ENCODE peak calls at places on chromosomes 3 and 15, in ten cellular contexts. M is AG09309; P is mammary epithelial cell; E is kidney epithelial cell; C is psoas muscle; J is choroid plexus epithelial cell; Q is brain microvascular endothelial cell; F is SK-N-SH; H is RWPE2; N is CD8-positive, alpha-beta T cell. B is an unnamed sample.

GRCh38 chr3:19107719-19108118 is 40.6 kb upstream of the KCNH8 start:
- DNase-seq in M (no peak), P (no peak), E (no peak), C (no peak), J (no peak), Q (no peak), F (no peak), H (no peak), N (no peak), B (no peak)

GRCh38 chr3:100316656-100317069 is 17.9 kb upstream of the NIT2 start:
- DNase-seq in M (peak), P (peak), E (no peak), C (no peak), J (peak), Q (peak), F (peak), H (no peak), N (no peak), B (peak)

GRCh38 chr3:158737410-158737809 is 5.2 kb upstream of the RARRES1 start:
- DNase-seq in M (no peak), P (no peak), E (no peak), C (no peak), J (no peak), Q (no peak), F (no peak), H (no peak), N (no peak), B (no peak)

GRCh38 chr15:95021816-95022215 is 790.5 kb downstream of the MCTP2 start:
- DNase-seq in M (no peak), P (no peak), E (no peak), C (no peak), J (no peak), Q (no peak), F (no peak), H (no peak), N (no peak), B (no peak)

GRCh38 chr15:51884517-51885236 is 55.2 kb downstream of the TMOD3 start:
- DNase-seq in M (no peak), P (peak), E (no peak), C (no peak), J (no peak), Q (no peak), F (no peak), H (no peak), N (no peak), B (no peak)

GRCh38 chr3:33791477-33792166 is 6.8 kb upstream of the PDCD6IP start:
- DNase-seq in M (no peak), P (peak), E (no peak), C (no peak), J (peak), Q (peak), F (no peak), H (peak), N (no peak), B (no peak)

GRCh38 chr15:50149090-50149489 is 30.1 kb upstream of the ATP8B4 start:
- DNase-seq in M (no peak), P (no peak), E (no peak), C (no peak), J (no peak), Q (no peak), F (no peak), H (no peak), N (no peak), B (no peak)

GRCh38 chr3:120475722-120476385 is 25.1 kb upstream of the FSTL1 start:
- DNase-seq in M (no peak), P (no peak), E (peak), C (no peak), J (peak), Q (no peak), F (no peak), H (no peak), N (no peak), B (no peak)

GRCh38 chr3:128367221-128367620 is 99.5 kb downstream of the DNAJB8 start:
- DNase-seq in M (no peak), P (no peak), E (no peak), C (no peak), J (no peak), Q (no peak), F (no peak), H (no peak), N (no peak), B (no peak)

GRCh38 chr3:33111581-33111980 is 2.2 kb upstream of the CRTAP start:
- DNase-seq in M (no peak), P (no peak), E (no peak), C (no peak), J (no peak), Q (no peak), F (no peak), H (no peak), N (no peak), B (peak)

GRCh38 chr3:185280572-185281365 is 26.9 kb upstream of the EHHADH start:
- DNase-seq in M (no peak), P (peak), E (no peak), C (no peak), J (peak), Q (peak), F (peak), H (no peak), N (no peak), B (peak)

GRCh38 chr3:61645148-61645547 is 83.8 kb downstream of the PTPRG start:
- DNase-seq in M (no peak), P (peak), E (no peak), C (no peak), J (no peak), Q (no peak), F (no peak), H (no peak), N (no peak), B (no peak)

GRCh38 chr3:53174346-53175250 is 13.6 kb downstream of the PRKCD start:
- DNase-seq in M (no peak), P (no peak), E (no peak), C (no peak), J (no peak), Q (no peak), F (no peak), H (no peak), N (no peak), B (peak)
- TF ChIP-seq CTCF in M (no peak), P (no peak), E (no peak), C (no peak), J (no peak), Q (no peak), F (no peak), H (no peak), N (no peak), B (peak)

GRCh38 chr3:30658328-30659052 is 52.1 kb downstream of the TGFBR2 start:
- DNase-seq in M (no peak), P (peak), E (no peak), C (no peak), J (peak), Q (peak), F (no peak), H (no peak), N (peak), B (no peak)
- TF ChIP-seq CTCF in M (no peak), P (no peak), E (no peak), C (no peak), J (no peak), Q (no peak), F (no peak), H (no peak), N (no peak), B (no peak)

DNA sequence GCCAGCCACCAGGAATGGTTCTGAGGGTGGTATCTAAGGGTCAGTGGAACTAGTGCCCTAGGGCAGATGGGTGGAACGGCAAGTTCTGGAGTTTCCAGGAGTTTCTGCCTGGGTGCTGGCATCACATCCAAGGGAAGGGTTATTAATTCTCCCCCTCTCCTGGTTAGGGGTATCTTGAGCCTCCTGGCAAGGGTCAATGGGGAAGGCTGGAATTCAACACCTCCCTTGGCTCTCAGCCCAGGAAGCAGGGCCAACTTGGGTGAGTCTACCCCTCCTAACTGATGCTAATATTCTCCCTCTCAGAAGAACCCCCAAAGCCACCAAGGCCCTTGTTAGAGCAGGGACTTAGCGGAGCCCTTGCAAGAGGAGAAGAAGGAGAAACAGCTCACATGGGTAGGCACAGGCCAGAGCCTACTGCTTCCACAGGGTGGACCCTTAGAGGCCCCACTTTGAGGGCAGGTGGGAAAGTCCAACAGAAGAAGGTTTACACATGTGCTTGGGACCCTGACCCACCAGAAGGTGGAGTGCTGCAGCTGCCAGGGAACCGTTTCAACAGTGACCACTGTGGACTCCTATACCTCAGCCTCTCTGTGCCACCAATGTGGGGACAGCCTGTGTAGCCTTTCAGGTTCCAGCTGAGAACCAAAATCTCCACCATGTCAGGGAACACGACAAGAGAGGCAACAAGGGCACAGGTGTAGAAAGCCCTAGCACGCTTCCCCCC is 3.3 kb downstream of the TMEM115 start:
- DNase-seq in M (no peak), P (no peak), E (no peak), C (no peak), J (no peak), Q (no peak), F (no peak), H (no peak), N (no peak), B (no peak)
- TF ChIP-seq CTCF in M (no peak), P (peak), E (no peak), C (no peak), J (peak), Q (peak), F (peak), H (peak), N (no peak), B (peak)

GRCh38 chr3:148077951-148078350 is 619.8 kb upstream of the AGTR1 start:
- DNase-seq in M (no peak), P (no peak), E (no peak), C (no peak), J (no peak), Q (no peak), F (no peak), H (no peak), N (no peak), B (no peak)

GRCh38 chr3:148077318-148077923 is 620.3 kb upstream of the AGTR1 start:
- DNase-seq in M (no peak), P (peak), E (no peak), C (no peak), J (peak), Q (no peak), F (no peak), H (no peak), N (no peak), B (no peak)

GRCh38 chr3:148074057-148074456 is 623.6 kb upstream of the AGTR1 start:
- DNase-seq in M (no peak), P (no peak), E (no peak), C (no peak), J (no peak), Q (no peak), F (no peak), H (no peak), N (no peak), B (no peak)

GRCh38 chr3:148074916-148075315 is 622.8 kb upstream of the AGTR1 start:
- DNase-seq in M (no peak), P (no peak), E (no peak), C (no peak), J (no peak), Q (no peak), F (peak), H (no peak), N (no peak), B (no peak)

GRCh38 chr3:148075829-148076716 is 621.6 kb upstream of the AGTR1 start:
- DNase-seq in M (peak), P (peak), E (peak), C (no peak), J (peak), Q (peak), F (peak), H (no peak), N (no peak), B (no peak)
- TF ChIP-seq CTCF in M (peak), P (peak), E (peak), C (peak), J (peak), Q (peak), F (peak), H (peak), N (no peak), B (no peak)

DNA sequence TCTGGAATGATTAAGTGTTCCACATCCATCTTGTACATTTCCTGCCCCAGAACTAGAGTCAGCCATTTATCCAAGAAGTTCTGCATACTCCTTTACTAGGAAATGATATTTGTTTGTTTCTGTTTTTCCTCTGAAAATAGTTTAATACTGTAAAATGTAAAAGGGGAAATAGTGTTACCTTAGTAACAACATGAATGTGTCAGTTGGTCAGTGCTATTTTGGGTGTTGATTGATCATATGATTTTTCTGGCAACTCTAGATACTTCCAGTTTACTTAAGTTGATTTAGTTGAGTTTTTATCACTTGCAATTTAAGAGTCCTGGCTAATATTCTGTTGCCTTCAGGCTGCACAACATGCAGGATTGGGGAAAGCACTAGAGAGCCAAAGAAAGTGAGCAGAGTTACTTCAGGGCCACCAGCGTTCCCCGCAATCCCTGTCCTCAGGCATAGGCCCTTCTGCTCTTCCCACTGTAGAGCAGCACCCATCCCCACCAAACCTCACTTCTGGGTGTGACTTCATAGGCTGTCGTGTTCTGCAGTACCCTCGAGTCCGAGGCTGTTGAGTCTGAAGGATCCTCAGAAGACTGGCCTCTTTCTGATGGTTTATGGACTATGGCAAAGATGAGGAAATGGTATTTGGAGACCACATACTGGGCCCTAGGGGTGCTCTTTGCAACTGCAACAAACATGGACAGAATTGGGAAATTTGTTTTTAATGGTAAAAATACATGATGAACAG is 69.0 kb downstream of the CHD2 start:
- DNase-seq in M (no peak), P (no peak), E (no peak), C (no peak), J (peak), Q (no peak), F (no peak), H (no peak), N (no peak), B (no peak)
- TF ChIP-seq CTCF in M (peak), P (no peak), E (peak), C (no peak), J (peak), Q (peak), F (no peak), H (no peak), N (no peak), B (no peak)

B was measured in GM10248.